ENCODE peak calls at places on chromosome 9, in six cellular contexts. X, S, P, R, U and G are unnamed samples.

GRCh38 chr9:134442087-134442470 is 115.8 kb downstream of the RXRA start:
- DNase-seq in U (no peak), R (peak), X (no peak), P (peak), S (no peak), G (peak)

GRCh38 chr9:29456940-29457339 is 1883.7 kb upstream of the C9orf72 start:
- DNase-seq in X (no peak), U (peak), R (peak), S (no peak), P (no peak), G (peak)

GRCh38 chr9:110994771-110995241 is 43.5 kb downstream of the LPAR1 start:
- DNase-seq in P (no peak), U (peak), X (no peak), R (peak), S (no peak), G (peak)

GRCh38 chr9:6944093-6944551 is 186.3 kb downstream of the KDM4C start:
- DNase-seq in R (peak), U (peak), X (no peak), P (no peak), S (peak), G (peak)

GRCh38 chr9:135048046-135048757 is 39.3 kb upstream of the OLFM1 start:
- DNase-seq in S (no peak), U (no peak), X (no peak), R (no peak), P (no peak), G (no peak)

GRCh38 chr9:120306561-120306960 is 273.4 kb downstream of the CDK5RAP2 start:
- DNase-seq in S (no peak), U (no peak), X (no peak), R (no peak), P (no peak), G (no peak)

GRCh38 chr9:6034954-6035353 is 19.5 kb upstream of the RANBP6 start:
- DNase-seq in X (no peak), S (no peak), U (no peak), R (no peak), P (no peak), G (no peak)

GRCh38 chr9:22307013-22307711 is 139.5 kb upstream of the DMRTA1 start:
- DNase-seq in P (peak), U (peak), S (peak), R (peak), X (no peak), G (peak)

GRCh38 chr9:34246453-34246852 is 67.6 kb downstream of the UBAP1 start:
- DNase-seq in U (no peak), P (no peak), R (no peak), S (no peak), X (no peak), G (no peak)

GRCh38 chr9:93575706-93576295 is 583 bp upstream of the PHF2 start:
- DNase-seq in U (peak), X (peak), S (no peak), P (no peak), R (peak), G (no peak)

GRCh38 chr9:36584626-36585460 is 12.1 kb downstream of the MELK start:
- DNase-seq in X (no peak), U (peak), S (peak), R (peak), P (no peak), G (no peak)

GRCh38 chr9:133054966-133055365 is 6.8 kb upstream of the CEL start:
- DNase-seq in S (peak), U (peak), P (peak), R (peak), X (peak), G (peak)

GRCh38 chr9:98081477-98082219 is 25.1 kb downstream of the NANS start:
- DNase-seq in U (peak), R (peak), X (no peak), S (no peak), P (no peak), G (peak)

GRCh38 chr9:120587357-120587756 is 7.4 kb upstream of the CDK5RAP2 start:
- DNase-seq in R (no peak), P (no peak), U (no peak), S (no peak), X (no peak), G (no peak)

GRCh38 chr9:134823623-134824022 is 57.0 kb upstream of the FCN2 start:
- DNase-seq in U (no peak), X (no peak), P (no peak), S (no peak), R (no peak), G (no peak)

GRCh38 chr9:68685770-68686169 is 19.3 kb upstream of the PIP5K1B start:
- DNase-seq in S (no peak), X (no peak), U (no peak), P (peak), R (no peak), G (no peak)

GRCh38 chr9:10744669-10745068 is 131.9 kb upstream of the PTPRD start:
- DNase-seq in S (no peak), X (no peak), U (no peak), P (no peak), R (no peak), G (no peak)

GRCh38 chr9:132986586-132986985 is 8.1 kb downstream of the GFI1B start:
- DNase-seq in P (no peak), U (no peak), R (no peak), X (no peak), S (no peak), G (no peak)

GRCh38 chr9:111952559-111952958 is 55.9 kb downstream of the UGCG start:
- DNase-seq in R (peak), X (no peak), S (peak), U (peak), P (no peak), G (peak)

GRCh38 chr9:93600504-93600903 is 24.1 kb downstream of the PHF2 start:
- DNase-seq in R (no peak), U (no peak), X (no peak), P (no peak), S (no peak), G (no peak)

GRCh38 chr9:2016411-2017208 is 1.5 kb downstream of the SMARCA2 start:
- DNase-seq in R (peak), X (peak), U (peak), S (no peak), P (peak), G (peak)

GRCh38 chr9:33287087-33287490 is 3.2 kb upstream of the NFX1 start:
- DNase-seq in S (peak), U (peak), R (peak), X (no peak), P (peak), G (peak)

GRCh38 chr9:20224756-20225155 is 397.5 kb downstream of the MLLT3 start:
- DNase-seq in P (no peak), R (no peak), S (no peak), U (no peak), X (no peak), G (peak)
- TF ChIP-seq CTCF in P (no peak), R (no peak), S (no peak), U (no peak), X (no peak), G (no peak)

GRCh38 chr9:123998278-123998925 is 13.2 kb upstream of the LHX2 start:
- DNase-seq in S (no peak), R (no peak), P (no peak), U (no peak), X (no peak), G (no peak)
- H3K4me3 ChIP-seq in S (no peak), R (no peak), P (no peak), U (no peak), X (no peak), G (no peak)

GRCh38 chr9:136372561-136373299 is 739 bp downstream of the CARD9 start:
- DNase-seq in U (peak), X (peak), R (peak), S (no peak), P (peak), G (peak)
- TF ChIP-seq CTCF in U (peak), X (no peak), R (no peak), S (peak), P (peak), G (peak)

GRCh38 chr9:129482521-129483466 is 138.1 kb downstream of the C9orf50 start:
- DNase-seq in S (no peak), R (peak), U (peak), X (peak), P (peak), G (peak)
- H3K4me3 ChIP-seq in S (peak), R (peak), U (peak), X (peak), P (peak), G (peak)